ENCODE peak calls at places on chromosomes 13 and 19, in four cellular contexts. H is neural progenitor cell, C is HCT116, S is H1. V is an unnamed sample.

GRCh38 chr13:49292742-49293498 is 45.2 kb downstream of the CDADC1 start:
- DNase-seq in H (no peak), C (no peak), S (no peak), V (peak; percentile 94)

GRCh38 chr13:41960195-41960699 is 662 bp downstream of the VWA8 start:
- DNase-seq in H (no peak), C (no peak), S (no peak), V (peak; percentile 38)

GRCh38 chr19:3766520-3766919 is 4.0 kb downstream of the MRPL54 start:
- DNase-seq in H (no peak), C (no peak), S (no peak), V (no peak)

GRCh38 chr19:46299004-46299509 is 2.2 kb downstream of the HIF3A start:
- DNase-seq in H (no peak), C (peak; percentile 45), S (no peak), V (peak; percentile 96)

GRCh38 chr19:46599716-46600392 is 1.3 kb upstream of the CALM3 start:
- DNase-seq in H (no peak), C (no peak), S (no peak), V (no peak)

GRCh38 chr19:55149078-55150003 is at the start of gene TNNT1:
- DNase-seq in H (peak; percentile 78), C (no peak), S (no peak), V (no peak)

GRCh38 chr19:44757057-44757734 is 8.7 kb downstream of the BCL3 start:
- DNase-seq in H (peak; percentile 66), C (no peak), S (peak; percentile 66), V (peak; percentile 76)

GRCh38 chr13:98199480-98199879 is 22.4 kb upstream of the RNF113B start:
- DNase-seq in H (no peak), C (no peak), S (no peak), V (no peak)

GRCh38 chr13:101204270-101205011 is 211.9 kb downstream of the NALCN start:
- DNase-seq in H (no peak), C (no peak), S (no peak), V (peak; percentile 52)

GRCh38 chr19:36041831-36042230 is 9.2 kb upstream of the CLIP3 start:
- DNase-seq in H (peak; percentile 19), C (no peak), S (no peak), V (peak; percentile 83)

GRCh38 chr13:48748681-48749080 is 95.0 kb downstream of the CYSLTR2 start:
- DNase-seq in H (no peak), C (no peak), S (no peak), V (peak; percentile 63)

GRCh38 chr19:1811942-1812425 is at the start of gene ATP8B3:
- DNase-seq in H (no peak), C (no peak), S (peak; percentile 76), V (no peak)

GRCh38 chr13:88118952-88119351 is 447.8 kb downstream of the SLITRK5 start:
- DNase-seq in H (no peak), C (no peak), S (no peak), V (no peak)

GRCh38 chr13:109778102-109778542 is 8.3 kb downstream of the IRS2 start:
- DNase-seq in H (peak; percentile 29), C (no peak), S (no peak), V (peak; percentile 73)

GRCh38 chr13:93248627-93249047 is 22.0 kb downstream of the GPC6 start:
- DNase-seq in H (peak; percentile 73), C (no peak), S (no peak), V (peak; percentile 79)

DNA sequence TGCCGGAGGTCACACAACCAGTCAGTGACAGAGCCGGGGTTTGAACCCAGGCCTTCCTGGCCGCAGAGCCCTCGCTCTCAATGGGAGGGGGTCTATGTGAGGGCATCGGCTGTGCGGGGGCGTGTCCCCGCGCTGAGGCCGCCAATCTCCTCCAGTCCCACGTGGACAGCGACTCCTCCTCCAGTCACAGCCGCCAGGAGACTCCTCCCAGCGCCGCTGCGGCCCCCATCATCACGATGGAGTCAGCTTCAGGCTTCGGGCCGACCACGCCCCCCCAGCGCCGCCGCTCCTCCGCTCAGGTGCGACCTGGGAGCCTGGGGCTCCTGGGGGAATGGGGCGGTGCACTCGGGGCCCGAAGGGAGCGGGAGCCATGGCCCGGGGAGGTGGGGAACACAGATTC is 6.0 kb downstream of the SPRED3 start:
- DNase-seq in H (peak; percentile 86), C (no peak), S (peak; percentile 95), V (peak; percentile 34)
- H3K9ac ChIP-seq in H (no peak overlapping the region), C (no peak overlapping the region), S (no peak overlapping the region), V (no peak overlapping the region)

DNA sequence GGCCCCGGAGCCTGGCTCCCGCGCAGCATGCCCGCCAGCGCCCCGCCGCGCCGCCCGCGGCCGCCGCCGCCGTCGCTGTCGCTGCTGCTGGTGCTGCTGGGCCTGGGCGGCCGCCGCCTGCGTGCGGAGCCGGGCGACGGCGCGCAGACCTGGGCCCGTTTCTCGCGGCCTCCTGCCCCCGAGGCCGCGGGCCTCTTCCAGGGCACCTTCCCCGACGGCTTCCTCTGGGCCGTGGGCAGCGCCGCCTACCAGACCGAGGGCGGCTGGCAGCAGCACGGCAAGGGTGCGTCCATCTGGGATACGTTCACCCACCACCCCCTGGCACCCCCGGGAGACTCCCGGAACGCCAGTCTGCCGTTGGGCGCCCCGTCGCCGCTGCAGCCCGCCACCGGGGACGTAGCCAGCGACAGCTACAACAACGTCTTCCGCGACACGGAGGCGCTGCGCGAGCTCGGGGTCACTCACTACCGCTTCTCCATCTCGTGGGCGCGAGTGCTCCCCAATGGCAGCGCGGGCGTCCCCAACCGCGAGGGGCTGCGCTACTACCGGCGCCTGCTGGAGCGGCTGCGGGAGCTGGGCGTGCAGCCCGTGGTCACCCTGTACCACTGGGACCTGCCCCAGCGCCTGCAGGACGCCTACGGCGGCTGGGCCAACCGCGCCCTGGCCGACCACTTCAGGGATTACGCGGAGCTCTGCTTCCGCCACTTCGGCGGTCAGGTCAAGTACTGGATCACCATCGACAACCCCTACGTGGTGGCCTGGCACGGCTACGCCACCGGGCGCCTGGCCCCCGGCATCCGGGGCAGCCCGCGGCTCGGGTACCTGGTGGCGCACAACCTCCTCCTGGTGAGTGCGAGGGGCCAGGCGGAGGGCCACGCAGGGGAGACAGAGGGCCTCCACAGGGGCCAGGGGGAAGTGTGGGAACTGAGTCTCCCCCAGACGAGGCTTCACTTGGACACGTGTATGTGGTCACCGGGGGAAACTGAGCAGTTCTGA is at the start of gene KL:
- DNase-seq in H (peak; percentile 53), C (no peak), S (peak; percentile 72), V (peak; percentile 6)
- TF ChIP-seq EZH2 in H (peak; percentile 91), C (no peak), S (peak; percentile 76), V (peak; percentile 92)

GRCh38 chr13:52399037-52399436 is 6.9 kb downstream of the THSD1 start:
- DNase-seq in H (no peak), C (no peak), S (no peak), V (no peak)

GRCh38 chr13:52405369-52405766 is 604 bp downstream of the THSD1 start:
- DNase-seq in H (peak; percentile 19), C (no peak), S (no peak), V (no peak)

GRCh38 chr13:52395704-52396103 is 10.3 kb downstream of the THSD1 start:
- DNase-seq in H (no peak), C (no peak), S (no peak), V (no peak)

GRCh38 chr13:52393572-52394357 is 12.2 kb downstream of the THSD1 start:
- DNase-seq in H (no peak), C (no peak), S (no peak), V (no peak)

GRCh38 chr13:52399708-52400107 is 6.3 kb downstream of the THSD1 start:
- DNase-seq in H (no peak), C (no peak), S (no peak), V (no peak)
- TF ChIP-seq CTCF in H (no peak), C (no peak), S (no peak), V (peak; percentile 25)

DNA sequence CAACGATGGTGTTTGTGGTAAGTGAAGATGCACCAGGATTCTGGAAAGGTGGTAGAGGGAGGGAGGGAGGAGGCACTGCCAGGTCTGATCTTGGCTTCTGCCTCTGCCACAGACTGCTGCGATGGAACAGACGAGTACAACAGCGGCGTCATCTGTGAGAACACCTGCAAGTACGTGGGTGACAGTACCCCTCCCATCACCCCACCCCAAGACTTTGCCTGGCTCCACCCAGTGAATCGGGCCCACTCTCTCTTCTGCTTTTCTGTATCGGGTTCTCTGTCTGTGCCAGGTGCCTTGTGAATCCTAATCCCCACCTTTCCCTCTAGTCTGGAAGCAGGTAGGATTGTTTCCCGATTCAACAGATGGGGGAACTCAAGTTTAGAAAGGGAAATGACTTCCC is 2.5 kb downstream of the PRKCSH start:
- DNase-seq in H (no peak), C (no peak), S (no peak), V (no peak)
- H3K9ac ChIP-seq in H (no peak overlapping the region), C (no peak overlapping the region), S (no peak overlapping the region), V (no peak overlapping the region)

GRCh38 chr19:497476-497860 is 1.2 kb downstream of the MADCAM1 start:
- DNase-seq in H (no peak), C (no peak), S (peak; percentile 60), V (no peak)
- TF ChIP-seq EZH2 in H (no peak), C (no peak), S (no peak), V (no peak)

GRCh38 chr13:51192348-51192747 is 29.9 kb upstream of the FAM124A start:
- DNase-seq in H (no peak), C (no peak), S (peak; percentile 20), V (no peak)
- TF ChIP-seq CTCF in H (no peak), C (no peak), S (no peak), V (no peak)

GRCh38 chr13:43874512-43875092 is 4.9 kb downstream of the CCDC122 start:
- DNase-seq in H (no peak), C (no peak), S (no peak), V (peak; percentile 65)
- H3K9ac ChIP-seq in H (no peak overlapping the region), C (no peak overlapping the region), S (no peak overlapping the region), V (no peak overlapping the region)

V was measured in fibroblast of lung.